ENCODE peak calls at places on chromosomes 5 and 9, in eight cellular contexts. U, Q, T, A, M, E, L and R are unnamed samples. For H3K9me3, the result is how much of the 10 kb centered on the place peaks cover.

GRCh38 chr9:89996717-89997116 is 391.9 kb downstream of the GADD45G start:
- DNase-seq in U (no peak), Q (no peak), T (no peak), A (no peak), M (no peak), E (peak), L (no peak), R (no peak)

GRCh38 chr9:77725051-77725702 is 77.1 kb upstream of the GNA14 start:
- DNase-seq in U (no peak), Q (no peak), T (no peak), A (no peak), M (no peak), E (no peak), L (no peak), R (no peak)

GRCh38 chr5:74951855-74952254 is 85.7 kb upstream of the FAM169A start:
- DNase-seq in U (no peak), Q (no peak), T (no peak), A (no peak), M (no peak), E (no peak), L (no peak), R (no peak)

GRCh38 chr5:32304622-32305021 is 8.1 kb downstream of the MTMR12 start:
- DNase-seq in U (no peak), Q (no peak), T (no peak), A (no peak), M (no peak), E (no peak), L (no peak), R (no peak)

GRCh38 chr9:106945727-106946690 is 83.0 kb downstream of the ZNF462 start:
- DNase-seq in U (no peak), Q (peak), T (no peak), A (no peak), M (no peak), E (no peak), L (peak), R (no peak)

GRCh38 chr5:132054031-132054696 is 6.3 kb upstream of the IL3 start:
- DNase-seq in U (no peak), Q (no peak), T (no peak), A (peak), M (no peak), E (no peak), L (no peak), R (no peak)

GRCh38 chr9:89592963-89593775 is 11.6 kb upstream of the GADD45G start:
- DNase-seq in U (no peak), Q (no peak), T (no peak), A (no peak), M (no peak), E (peak), L (peak), R (no peak)

GRCh38 chr9:110975278-110975677 is 63.0 kb downstream of the LPAR1 start:
- DNase-seq in U (no peak), Q (no peak), T (no peak), A (no peak), M (no peak), E (no peak), L (no peak), R (no peak)

GRCh38 chr9:69036319-69036718 is 767 bp downstream of the FXN start:
- DNase-seq in U (peak), Q (no peak), T (peak), A (no peak), M (no peak), E (peak), L (peak), R (no peak)

GRCh38 chr9:110971234-110971633 is 67.0 kb downstream of the LPAR1 start:
- DNase-seq in U (no peak), Q (no peak), T (no peak), A (no peak), M (no peak), E (no peak), L (no peak), R (no peak)

GRCh38 chr9:34177906-34178697 is 741 bp upstream of the UBAP1 start:
- DNase-seq in U (no peak), Q (no peak), T (no peak), A (no peak), M (no peak), E (no peak), L (no peak), R (no peak)

GRCh38 chr5:145975361-145976066 is 39.1 kb downstream of the SH3RF2 start:
- DNase-seq in U (no peak), Q (peak), T (no peak), A (no peak), M (peak), E (peak), L (peak), R (no peak)

GRCh38 chr5:41968153-41968723 is 43.2 kb downstream of the FBXO4 start:
- DNase-seq in U (no peak), Q (no peak), T (no peak), A (no peak), M (no peak), E (no peak), L (no peak), R (no peak)

GRCh38 chr5:128579111-128579510 is 41.1 kb upstream of the FBN2 start:
- DNase-seq in U (peak), Q (no peak), T (no peak), A (no peak), M (no peak), E (no peak), L (peak), R (no peak)

GRCh38 chr9:34546834-34547827 is 24.3 kb upstream of the ENHO start:
- DNase-seq in U (peak), Q (peak), T (peak), A (no peak), M (no peak), E (peak), L (peak), R (peak)

GRCh38 chr9:120916573-120916972 is 10.0 kb downstream of the TRAF1 start:
- DNase-seq in U (no peak), Q (no peak), T (no peak), A (no peak), M (peak), E (no peak), L (peak), R (peak)

GRCh38 chr9:81759680-81760215 is 70.4 kb upstream of the TLE1 start:
- DNase-seq in U (peak), Q (peak), T (no peak), A (no peak), M (no peak), E (peak), L (peak), R (no peak)

GRCh38 chr5:122040903-122041302 is 37.2 kb downstream of the LOX start:
- DNase-seq in U (no peak), Q (no peak), T (no peak), A (no peak), M (no peak), E (no peak), L (no peak), R (no peak)

GRCh38 chr9:87551692-87552303 is 54.1 kb downstream of the DAPK1 start:
- DNase-seq in U (no peak), Q (no peak), T (no peak), A (no peak), M (no peak), E (no peak), L (no peak), R (no peak)

DNA sequence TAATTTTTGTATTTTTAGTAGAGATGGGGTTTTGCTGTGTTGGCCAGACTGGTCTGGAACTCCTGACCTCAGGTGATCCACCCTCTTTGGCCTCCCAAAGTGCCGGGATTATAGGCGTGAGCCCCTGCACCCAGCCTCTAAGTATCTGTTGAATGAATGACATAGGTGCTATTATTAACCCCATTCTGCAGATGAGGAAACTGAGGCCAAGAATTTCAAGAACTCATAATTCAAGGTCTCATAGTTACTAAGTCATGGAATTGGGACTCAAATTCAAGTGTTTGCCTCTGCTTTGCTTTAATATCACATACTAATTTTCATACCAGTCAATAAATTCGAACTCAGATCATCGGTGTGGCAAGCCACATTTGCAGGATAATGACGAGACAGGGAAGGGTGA is 1.9 kb downstream of the KIF20A start:
- DNase-seq in U (no peak), Q (no peak), T (no peak), A (no peak), M (no peak), E (no peak), L (no peak), R (no peak)
- H3K9me3 ChIP-seq in U (under half), Q (under half), T (under half), A (under half), M (under half), E (under half), L (under half), R (under half)

GRCh38 chr5:160045004-160045403 is 36.1 kb downstream of the TTC1 start:
- DNase-seq in U (no peak), Q (no peak), T (no peak), A (no peak), M (no peak), E (no peak), L (no peak), R (no peak)
- TF ChIP-seq CTCF in U (no peak), Q (no peak), T (no peak), A (no peak), M (no peak), E (no peak), L (no peak), R (no peak)

GRCh38 chr5:154478752-154479159 is 729 bp upstream of the HAND1 start:
- DNase-seq in U (no peak), Q (no peak), T (no peak), A (peak), M (no peak), E (no peak), L (no peak), R (no peak)
- H3K9me3 ChIP-seq in U (under half), Q (under half), T (under half), A (under half), M (under half), E (under half), L (under half), R (under half)

DNA sequence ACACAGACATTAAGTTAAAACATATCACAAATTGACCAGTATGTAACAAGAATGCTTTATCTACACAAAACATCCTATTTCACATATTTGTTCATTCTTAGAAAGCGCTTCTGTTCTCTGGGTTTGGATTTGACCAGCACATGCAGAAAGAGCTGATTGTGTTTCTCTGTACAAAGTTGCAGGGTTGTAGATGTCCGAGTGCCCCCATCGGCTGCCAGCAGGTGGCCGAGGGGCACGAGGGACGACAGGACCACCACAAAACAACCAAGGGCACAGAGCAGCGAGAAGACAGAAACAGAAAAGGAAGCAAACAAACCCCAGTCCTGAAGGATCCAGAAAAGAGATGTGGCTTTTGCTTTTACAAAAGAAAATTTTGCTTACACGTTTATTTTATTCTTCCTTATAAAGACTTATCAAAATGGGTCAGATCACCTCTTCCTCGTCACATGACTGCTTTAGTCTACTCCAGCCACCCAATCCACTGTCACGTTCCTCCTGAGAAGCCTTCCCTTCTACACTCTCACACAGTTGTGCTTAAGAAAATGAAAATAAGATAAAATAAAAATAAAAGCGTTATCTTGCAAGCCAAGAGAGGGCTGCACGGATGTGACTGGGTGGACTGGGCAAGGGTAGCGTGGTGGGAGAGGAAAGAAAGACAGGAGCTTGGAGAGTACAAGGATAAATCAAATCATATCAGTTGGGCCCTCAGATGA is 9.5 kb downstream of the OTP start:
- DNase-seq in U (no peak), Q (no peak), T (no peak), A (no peak), M (no peak), E (no peak), L (no peak), R (no peak)
- TF ChIP-seq CTCF in U (no peak), Q (no peak), T (no peak), A (no peak), M (no peak), E (no peak), L (no peak), R (no peak)